ENCODE peak calls at places on chromosomes 3 and 15, in four cellular contexts. One of them, this sample, is unnamed. For H3K36me3, the result is how much of the 10 kb centered on the place peaks cover.

GRCh38 chr3:57161131-57161538 is 4.0 kb downstream of the IL17RD start:
- DNase-seq in tibial nerve: no peak
- DNase-seq in H1: no peak
- DNase-seq in neuronal stem cell: no peak
- DNase-seq in this sample: no peak

GRCh38 chr3:53140575-53141467 is 10.6 kb upstream of the RFT1 start:
- DNase-seq in neuronal stem cell: no peak
- DNase-seq in tibial nerve: no peak
- DNase-seq in H1: no peak
- DNase-seq in this sample: peak

GRCh38 chr3:29718661-29719065 is 437.8 kb downstream of the RBMS3 start:
- DNase-seq in tibial nerve: no peak
- DNase-seq in H1: no peak
- DNase-seq in neuronal stem cell: no peak
- DNase-seq in this sample: no peak

GRCh38 chr3:46491089-46492070 is 6.4 kb upstream of the RTP3 start:
- DNase-seq in H1: no peak
- DNase-seq in neuronal stem cell: no peak
- DNase-seq in tibial nerve: no peak
- DNase-seq in this sample: no peak

GRCh38 chr15:71647479-71647792 is 162.9 kb upstream of the NR2E3 start:
- DNase-seq in neuronal stem cell: no peak
- DNase-seq in tibial nerve: no peak
- DNase-seq in H1: no peak
- DNase-seq in this sample: no peak

GRCh38 chr3:170226426-170226960 is 4.3 kb downstream of the PRKCI start:
- DNase-seq in tibial nerve: no peak
- DNase-seq in neuronal stem cell: no peak
- DNase-seq in H1: no peak
- DNase-seq in this sample: no peak

GRCh38 chr15:42093966-42094365 is 396 bp downstream of the PLA2G4D start:
- DNase-seq in neuronal stem cell: no peak
- DNase-seq in H1: no peak
- DNase-seq in tibial nerve: no peak
- DNase-seq in this sample: peak

GRCh38 chr3:193702967-193703366 is 110.0 kb downstream of the OPA1 start:
- DNase-seq in neuronal stem cell: no peak
- DNase-seq in H1: no peak
- DNase-seq in tibial nerve: no peak
- DNase-seq in this sample: no peak

GRCh38 chr3:37918627-37919026 is 56.9 kb downstream of the CTDSPL start:
- DNase-seq in neuronal stem cell: no peak
- DNase-seq in tibial nerve: no peak
- DNase-seq in H1: no peak
- DNase-seq in this sample: no peak

GRCh38 chr3:5464684-5465083 is 277.2 kb downstream of the EDEM1 start:
- DNase-seq in H1: no peak
- DNase-seq in tibial nerve: no peak
- DNase-seq in neuronal stem cell: no peak
- DNase-seq in this sample: no peak

GRCh38 chr3:74766405-74766804 is 151.9 kb upstream of the CNTN3 start:
- DNase-seq in tibial nerve: no peak
- DNase-seq in neuronal stem cell: no peak
- DNase-seq in H1: no peak
- DNase-seq in this sample: no peak

GRCh38 chr3:22225161-22225560 is 474.2 kb upstream of the ZNF385D start:
- DNase-seq in tibial nerve: no peak
- DNase-seq in H1: no peak
- DNase-seq in neuronal stem cell: no peak
- DNase-seq in this sample: no peak

GRCh38 chr3:64151335-64151871 is 73.9 kb downstream of the PRICKLE2 start:
- DNase-seq in neuronal stem cell: no peak
- DNase-seq in tibial nerve: no peak
- DNase-seq in H1: no peak
- DNase-seq in this sample: no peak

GRCh38 chr3:69791111-69791510 is 51.8 kb downstream of the MITF start:
- DNase-seq in neuronal stem cell: no peak
- DNase-seq in H1: no peak
- DNase-seq in tibial nerve: peak
- DNase-seq in this sample: no peak

GRCh38 chr3:128094295-128095151 is 29.1 kb downstream of the RUVBL1 start:
- DNase-seq in neuronal stem cell: no peak
- DNase-seq in H1: no peak
- DNase-seq in tibial nerve: no peak
- DNase-seq in this sample: no peak

GRCh38 chr3:62678841-62679240 is 196.4 kb downstream of the CADPS start:
- DNase-seq in neuronal stem cell: no peak
- DNase-seq in tibial nerve: no peak
- DNase-seq in H1: no peak
- DNase-seq in this sample: peak
- H3K4me3 ChIP-seq in neuronal stem cell: no peak
- H3K4me3 ChIP-seq in tibial nerve: no peak
- H3K4me3 ChIP-seq in H1: no peak
- H3K4me3 ChIP-seq in this sample: no peak

GRCh38 chr15:49864251-49864650 is 243.4 kb downstream of the DTWD1 start:
- DNase-seq in H1: no peak
- DNase-seq in neuronal stem cell: no peak
- DNase-seq in tibial nerve: no peak
- DNase-seq in this sample: no peak

GRCh38 chr15:49865925-49866757 is 245.3 kb downstream of the DTWD1 start:
- DNase-seq in H1: no peak
- DNase-seq in tibial nerve: no peak
- DNase-seq in neuronal stem cell: no peak
- DNase-seq in this sample: no peak

GRCh38 chr15:49863431-49864205 is 242.8 kb downstream of the DTWD1 start:
- DNase-seq in tibial nerve: no peak
- DNase-seq in H1: no peak
- DNase-seq in neuronal stem cell: no peak
- DNase-seq in this sample: no peak

DNA sequence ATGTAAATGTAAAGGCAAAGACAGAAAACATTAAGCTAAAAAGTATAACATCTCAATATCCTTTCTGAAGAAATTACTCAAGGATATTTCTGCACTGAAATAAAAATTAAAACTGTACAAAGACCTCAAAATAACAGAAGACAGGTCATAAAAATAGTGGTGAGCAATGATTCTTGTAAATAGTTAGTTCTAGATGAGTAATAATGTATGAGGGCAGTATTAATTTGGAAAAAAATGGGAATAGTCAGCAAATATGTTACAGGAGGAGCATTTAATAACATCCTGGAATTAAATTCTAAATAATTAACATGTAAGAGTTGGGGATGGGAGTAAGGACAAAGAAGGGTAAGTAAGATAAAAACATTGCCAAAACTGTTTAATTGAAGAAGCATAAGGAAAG is 247.5 kb downstream of the DTWD1 start:
- DNase-seq in neuronal stem cell: no peak
- DNase-seq in H1: no peak
- DNase-seq in tibial nerve: no peak
- DNase-seq in this sample: no peak
- H3K36me3 ChIP-seq in neuronal stem cell: under half
- H3K36me3 ChIP-seq in H1: under half
- H3K36me3 ChIP-seq in tibial nerve: under half
- H3K36me3 ChIP-seq in this sample: under half

GRCh38 chr15:32716960-32717289 is 879 bp upstream of the GREM1 start:
- DNase-seq in neuronal stem cell: peak
- DNase-seq in H1: no peak
- DNase-seq in tibial nerve: no peak
- DNase-seq in this sample: no peak

GRCh38 chr15:32717290-32718081 is at the start of gene GREM1:
- DNase-seq in H1: no peak
- DNase-seq in tibial nerve: no peak
- DNase-seq in neuronal stem cell: peak
- DNase-seq in this sample: peak

GRCh38 chr15:32715276-32715675 is 2.5 kb upstream of the GREM1 start:
- DNase-seq in neuronal stem cell: no peak
- DNase-seq in H1: no peak
- DNase-seq in tibial nerve: no peak
- DNase-seq in this sample: no peak

GRCh38 chr15:32718082-32718821 is 448 bp downstream of the GREM1 start:
- DNase-seq in H1: no peak
- DNase-seq in tibial nerve: no peak
- DNase-seq in neuronal stem cell: peak
- DNase-seq in this sample: peak

DNA sequence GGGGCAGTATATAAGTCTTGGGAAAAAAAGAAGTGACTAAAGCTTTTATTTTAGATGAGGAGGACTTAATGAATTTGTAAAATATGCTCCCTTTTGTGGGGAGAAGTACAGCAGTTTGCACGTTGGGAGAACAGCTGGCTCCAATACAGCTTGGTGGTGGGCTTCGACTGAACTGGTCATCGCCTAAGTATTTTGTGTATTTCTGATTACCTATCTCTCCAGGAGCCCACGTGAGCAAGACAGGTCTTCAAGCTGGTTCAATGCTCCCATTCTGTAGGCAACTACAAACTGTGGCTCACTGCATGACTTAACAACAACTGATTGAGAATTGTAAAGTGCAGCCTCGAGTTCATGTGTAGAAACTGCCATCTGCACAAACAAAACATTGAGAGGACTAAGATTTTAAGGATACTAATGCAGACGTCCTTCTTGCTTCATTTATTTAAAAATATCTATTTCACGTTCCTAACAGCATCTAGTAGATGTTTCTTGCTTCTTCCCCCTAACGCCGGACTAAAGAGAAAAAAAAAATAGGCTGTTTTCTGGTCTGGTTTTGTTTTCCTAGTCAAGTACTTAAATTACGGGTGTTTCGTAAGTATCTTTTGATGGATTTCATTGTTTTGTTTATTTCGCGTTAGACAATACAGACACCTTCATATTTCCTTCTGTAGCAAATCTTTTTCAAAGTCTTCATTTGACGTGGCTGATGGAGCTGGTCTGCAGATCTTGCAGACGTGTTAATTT is 1.4 kb upstream of the GREM1 start:
- DNase-seq in neuronal stem cell: no peak
- DNase-seq in H1: no peak
- DNase-seq in tibial nerve: no peak
- DNase-seq in this sample: no peak
- H3K4me3 ChIP-seq in neuronal stem cell: no peak
- H3K4me3 ChIP-seq in H1: peak
- H3K4me3 ChIP-seq in tibial nerve: no peak
- H3K4me3 ChIP-seq in this sample: no peak

GRCh38 chr15:48309740-48310139 is 21.5 kb upstream of the DUT start:
- DNase-seq in neuronal stem cell: no peak
- DNase-seq in tibial nerve: no peak
- DNase-seq in H1: no peak
- DNase-seq in this sample: no peak

GRCh38 chr15:48306639-48307038 is 24.6 kb upstream of the DUT start:
- DNase-seq in tibial nerve: no peak
- DNase-seq in neuronal stem cell: no peak
- DNase-seq in H1: no peak
- DNase-seq in this sample: peak

GRCh38 chr15:48300038-48300437 is 31.2 kb upstream of the DUT start:
- DNase-seq in neuronal stem cell: no peak
- DNase-seq in H1: no peak
- DNase-seq in tibial nerve: no peak
- DNase-seq in this sample: no peak

GRCh38 chr15:48307586-48307985 is 23.6 kb upstream of the DUT start:
- DNase-seq in tibial nerve: no peak
- DNase-seq in H1: no peak
- DNase-seq in neuronal stem cell: no peak
- DNase-seq in this sample: no peak

DNA sequence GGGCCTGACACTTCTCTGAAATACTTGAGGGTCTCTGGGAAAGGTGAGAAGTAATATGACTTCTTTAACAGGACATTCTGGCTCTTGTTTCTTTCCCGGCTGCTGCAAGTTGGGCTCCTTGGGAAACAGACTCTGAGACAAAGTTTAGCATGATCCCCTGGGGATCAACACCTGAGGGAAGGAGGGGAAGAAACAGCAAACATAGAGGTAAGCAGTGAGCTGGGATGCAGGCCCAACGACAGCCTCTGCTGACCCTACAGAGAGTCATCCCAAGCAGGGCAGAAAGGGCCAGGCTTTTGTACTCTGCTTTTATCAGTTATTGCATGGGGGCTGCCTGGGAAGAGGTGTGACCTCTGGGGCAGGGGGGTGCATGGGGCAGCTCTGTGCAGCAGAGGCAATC is 26.8 kb upstream of the DUT start:
- DNase-seq in tibial nerve: no peak
- DNase-seq in neuronal stem cell: no peak
- DNase-seq in H1: no peak
- DNase-seq in this sample: peak
- H3K36me3 ChIP-seq in tibial nerve: under half
- H3K36me3 ChIP-seq in neuronal stem cell: under half
- H3K36me3 ChIP-seq in H1: under half
- H3K36me3 ChIP-seq in this sample: under half

DNA sequence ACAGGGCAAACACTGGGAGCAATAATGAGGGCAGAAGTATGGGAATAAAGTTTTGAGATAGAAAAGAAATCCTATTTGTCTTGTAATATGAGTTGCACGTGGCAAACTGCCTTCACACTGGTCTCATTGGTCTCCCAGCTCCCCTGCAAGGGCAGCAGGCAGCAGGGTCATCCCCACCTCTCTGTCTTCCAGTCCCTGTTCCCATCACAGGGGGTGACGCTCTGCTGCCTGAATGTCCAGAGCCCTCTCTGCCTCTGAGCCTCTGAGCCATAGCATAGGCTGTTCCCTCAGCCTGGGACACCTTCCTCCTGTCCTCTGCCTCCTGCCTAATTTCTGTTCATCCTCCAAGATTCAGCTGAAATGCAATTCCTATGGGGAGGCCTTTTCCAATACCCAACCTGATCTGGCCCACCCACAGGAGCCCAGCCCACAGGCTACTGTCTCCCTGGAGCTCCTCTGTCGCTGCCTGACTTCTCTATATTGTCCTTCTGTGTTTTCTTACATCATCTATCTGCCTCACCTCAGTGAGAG is 12.1 kb upstream of the SKOR1 start:
- DNase-seq in tibial nerve: no peak
- DNase-seq in neuronal stem cell: no peak
- DNase-seq in H1: no peak
- DNase-seq in this sample: peak
- H3K4me3 ChIP-seq in tibial nerve: no peak
- H3K4me3 ChIP-seq in neuronal stem cell: no peak
- H3K4me3 ChIP-seq in H1: no peak
- H3K4me3 ChIP-seq in this sample: no peak

DNA sequence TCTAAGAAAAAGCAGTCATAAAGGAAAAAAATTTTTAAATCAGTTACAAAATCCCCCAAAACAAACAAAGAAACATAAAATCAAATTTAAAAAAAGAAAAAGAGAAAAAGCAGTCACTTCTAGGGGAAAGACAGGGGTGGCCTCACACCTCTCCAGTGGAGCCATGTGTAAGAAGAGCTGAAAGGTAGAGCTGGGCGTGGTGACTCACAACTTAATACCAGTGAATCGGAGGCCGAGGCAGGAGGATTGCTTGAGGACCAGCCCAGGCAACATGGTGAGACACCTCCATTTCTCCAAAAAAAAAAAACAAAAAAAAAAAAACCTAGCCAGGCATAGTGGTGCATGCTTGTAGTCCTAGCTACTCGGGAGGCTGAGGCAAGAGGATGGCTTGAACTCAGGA is 14.7 kb downstream of the MESD start:
- DNase-seq in H1: no peak
- DNase-seq in neuronal stem cell: no peak
- DNase-seq in tibial nerve: no peak
- DNase-seq in this sample: no peak
- H3K36me3 ChIP-seq in H1: under half
- H3K36me3 ChIP-seq in neuronal stem cell: half or more
- H3K36me3 ChIP-seq in tibial nerve: under half
- H3K36me3 ChIP-seq in this sample: under half

This sample was measured in H7.